ENCODE peak calls at places on chromosomes 6 and 20, in six cellular contexts. Y is K562, L is GM12891, H is GM12878, P is HepG2, O is H1. M is an unnamed sample.

GRCh38 chr6:119284861-119285521 is 64.6 kb downstream of the MAN1A1 start:
- DNase-seq in Y (peak), L (no peak), H (no peak), P (peak), O (no peak), M (no peak)

GRCh38 chr6:167764713-167765479 is 61.8 kb upstream of the AFDN start:
- DNase-seq in Y (no peak), L (no peak), H (no peak), P (peak), O (no peak), M (no peak)

GRCh38 chr6:4736371-4736873 is 39.8 kb upstream of the CDYL start:
- DNase-seq in Y (no peak), L (no peak), H (no peak), P (no peak), O (no peak), M (no peak)

GRCh38 chr6:45424628-45424955 is 46.9 kb upstream of the SUPT3H start:
- DNase-seq in Y (no peak), L (no peak), H (no peak), P (no peak), O (no peak), M (no peak)

GRCh38 chr6:167073679-167074274 is 49.1 kb upstream of the CCR6 start:
- DNase-seq in Y (no peak), L (no peak), H (no peak), P (no peak), O (no peak), M (no peak)

GRCh38 chr20:4870906-4871305 is 130.4 kb downstream of the SLC23A2 start:
- DNase-seq in Y (no peak), L (no peak), H (no peak), P (no peak), O (no peak), M (no peak)

GRCh38 chr6:110562316-110562915 is 86.0 kb upstream of the SLC22A16 start:
- DNase-seq in Y (no peak), L (no peak), H (no peak), P (no peak), O (no peak), M (no peak)

GRCh38 chr20:45269056-45269455 is 14.7 kb upstream of the SLPI start:
- DNase-seq in Y (no peak), L (no peak), H (no peak), P (no peak), O (no peak), M (no peak)

GRCh38 chr6:50602191-50602810 is 111.0 kb upstream of the TFAP2D start:
- DNase-seq in Y (peak), L (no peak), H (no peak), P (peak), O (no peak), M (no peak)

GRCh38 chr6:100633096-100633766 is 168.5 kb upstream of the SIM1 start:
- DNase-seq in Y (no peak), L (no peak), H (no peak), P (peak), O (no peak), M (no peak)

GRCh38 chr6:36389353-36389752 is 1.9 kb upstream of the ETV7 start:
- DNase-seq in Y (no peak), L (no peak), H (no peak), P (no peak), O (no peak), M (no peak)

GRCh38 chr6:112235956-112236355 is 18.4 kb downstream of the LAMA4 start:
- DNase-seq in Y (no peak), L (no peak), H (no peak), P (no peak), O (no peak), M (no peak)

GRCh38 chr6:142518126-142518525 is 216.3 kb downstream of the ADGRG6 start:
- DNase-seq in Y (no peak), L (no peak), H (no peak), P (no peak), O (no peak), M (no peak)

GRCh38 chr6:13375360-13375878 is 47.1 kb upstream of the TBC1D7 start:
- DNase-seq in Y (no peak), L (peak), H (peak), P (no peak), O (no peak), M (peak)

GRCh38 chr6:129697788-129698187 is 12.2 kb downstream of the ARHGAP18 start:
- DNase-seq in Y (no peak), L (no peak), H (no peak), P (no peak), O (no peak), M (no peak)

GRCh38 chr20:44271915-44272663 is 25.0 kb downstream of the GDAP1L1 start:
- DNase-seq in Y (peak), L (no peak), H (no peak), P (no peak), O (peak), M (no peak)

GRCh38 chr20:17660667-17661066 is 21.4 kb downstream of the RRBP1 start:
- DNase-seq in Y (no peak), L (no peak), H (no peak), P (no peak), O (no peak), M (no peak)

GRCh38 chr20:6765469-6766058 is 1.9 kb upstream of the BMP2 start:
- DNase-seq in Y (peak), L (no peak), H (no peak), P (peak), O (no peak), M (no peak)

GRCh38 chr6:159002432-159003160 is 2.6 kb upstream of the RSPH3 start:
- DNase-seq in Y (no peak), L (no peak), H (no peak), P (no peak), O (no peak), M (no peak)

GRCh38 chr20:25024171-25024570 is 31.6 kb upstream of the APMAP start:
- DNase-seq in Y (no peak), L (no peak), H (no peak), P (no peak), O (no peak), M (no peak)

GRCh38 chr20:32159766-32160221 is 47.7 kb downstream of the PLAGL2 start:
- DNase-seq in Y (peak), L (no peak), H (no peak), P (no peak), O (no peak), M (no peak)

GRCh38 chr6:129402244-129402643 is 307.7 kb downstream of the ARHGAP18 start:
- DNase-seq in Y (no peak), L (no peak), H (no peak), P (no peak), O (no peak), M (no peak)

GRCh38 chr20:5663396-5663795 is 86.8 kb upstream of the SHLD1 start:
- DNase-seq in Y (no peak), L (no peak), H (no peak), P (peak), O (no peak), M (no peak)

GRCh38 chr20:44746367-44747165 is 901 bp downstream of the KCNK15 start:
- DNase-seq in Y (no peak), L (no peak), H (no peak), P (no peak), O (no peak), M (no peak)

GRCh38 chr6:491233-491632 is 99.7 kb downstream of the IRF4 start:
- DNase-seq in Y (no peak), L (no peak), H (no peak), P (no peak), O (no peak), M (no peak)

GRCh38 chr6:122364084-122364483 is 35.4 kb upstream of the HSF2 start:
- DNase-seq in Y (no peak), L (no peak), H (no peak), P (no peak), O (no peak), M (no peak)

GRCh38 chr6:45305546-45305945 is 22.6 kb upstream of the RUNX2 start:
- DNase-seq in Y (no peak), L (no peak), H (no peak), P (no peak), O (no peak), M (no peak)

GRCh38 chr6:149457316-149457884 is 27.4 kb downstream of the ZC3H12D start:
- DNase-seq in Y (no peak), L (no peak), H (no peak), P (no peak), O (no peak), M (no peak)

GRCh38 chr20:17987988-17988387 is 19.2 kb downstream of the MGME1 start:
- DNase-seq in Y (no peak), L (no peak), H (no peak), P (no peak), O (no peak), M (no peak)

GRCh38 chr6:27295301-27296079 is 16.6 kb downstream of the POM121L2 start:
- DNase-seq in Y (peak), L (no peak), H (no peak), P (peak), O (no peak), M (no peak)

GRCh38 chr6:98877250-98877649 is 42.9 kb downstream of the POU3F2 start:
- DNase-seq in Y (no peak), L (no peak), H (no peak), P (no peak), O (no peak), M (no peak)

GRCh38 chr6:146305098-146305497 is 238.5 kb upstream of the RAB32 start:
- DNase-seq in Y (no peak), L (no peak), H (no peak), P (no peak), O (no peak), M (no peak)

DNA sequence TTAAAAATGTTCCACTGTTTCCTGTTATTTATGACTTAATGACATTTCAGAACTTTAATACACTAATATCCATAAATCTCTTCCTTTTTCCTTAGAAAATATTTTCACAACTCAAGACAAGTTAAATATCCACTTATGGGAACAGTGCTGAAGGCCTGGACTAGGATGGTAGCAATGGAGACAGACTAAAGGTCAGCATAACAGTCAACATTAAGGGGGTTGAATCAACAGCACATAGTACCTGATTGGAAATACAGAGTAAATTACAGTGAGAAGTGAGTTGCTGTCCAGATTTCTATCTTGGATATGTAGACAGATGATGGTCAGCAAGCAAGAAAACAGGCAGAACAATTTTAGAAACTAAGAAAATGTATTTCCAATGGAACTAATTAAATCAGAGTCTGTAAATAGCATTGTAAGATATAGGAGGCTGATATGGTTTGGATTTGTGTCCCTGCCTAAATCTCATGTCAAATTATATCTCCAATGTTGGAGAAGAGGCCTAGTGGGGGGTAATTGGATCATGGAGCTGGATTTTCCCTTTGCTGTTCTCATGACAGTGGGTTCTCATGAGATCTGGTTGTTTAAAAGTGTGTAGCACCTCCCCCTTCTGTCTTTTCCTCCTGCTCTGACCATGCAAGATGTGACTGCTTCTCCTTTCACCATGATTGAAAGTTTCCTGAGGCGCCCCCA is 682.7 kb downstream of the MAFB start:
- DNase-seq in Y (no peak), L (no peak), H (no peak), P (no peak), O (no peak), M (no peak)
- TF ChIP-seq POLR2A in Y (no peak), L (no peak), H (no peak), P (no peak), O (no peak), M (no peak)

DNA sequence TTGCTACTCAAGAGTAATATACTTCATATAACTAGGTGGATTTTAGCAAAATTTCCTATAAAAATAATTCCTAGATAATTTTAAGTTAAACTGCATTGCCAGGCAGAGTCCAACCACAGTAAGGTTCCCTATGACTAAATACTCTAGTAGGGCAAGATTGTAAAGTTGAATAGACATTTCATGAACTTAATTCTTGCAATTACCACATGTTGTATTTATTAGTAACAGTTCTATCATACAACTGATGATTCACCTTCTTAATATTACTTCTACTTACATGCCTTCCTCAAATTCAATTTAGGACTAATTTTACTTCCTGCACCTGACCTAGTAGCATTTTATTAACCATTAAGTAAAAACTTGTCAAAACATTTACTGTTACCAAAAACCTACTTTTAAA is 266.7 kb upstream of the THEMIS start:
- DNase-seq in Y (no peak), L (no peak), H (no peak), P (no peak), O (no peak), M (no peak)
- TF ChIP-seq POLR2AphosphoS5 in Y (no peak), L (no peak), H (no peak), P (no peak), O (no peak), M (no peak)

GRCh38 chr6:68689910-68690309 is 54.8 kb downstream of the ADGRB3 start:
- DNase-seq in Y (no peak), L (no peak), H (no peak), P (no peak), O (no peak), M (no peak)
- TF ChIP-seq TAF1 in Y (no peak), L (no peak), H (no peak), P (no peak), O (no peak), M (no peak)

GRCh38 chr6:35259946-35260626 is 551 bp downstream of the ZNF76 start:
- DNase-seq in Y (peak), L (peak), H (peak), P (peak), O (peak), M (peak)

GRCh38 chr6:35260642-35261570 is 1.4 kb downstream of the ZNF76 start:
- DNase-seq in Y (no peak), L (no peak), H (no peak), P (no peak), O (no peak), M (no peak)

GRCh38 chr6:35258858-35259193 is 709 bp upstream of the ZNF76 start:
- DNase-seq in Y (peak), L (no peak), H (no peak), P (peak), O (no peak), M (no peak)

GRCh38 chr6:35258336-35258735 is 1.2 kb upstream of the ZNF76 start:
- DNase-seq in Y (no peak), L (no peak), H (no peak), P (no peak), O (no peak), M (no peak)

GRCh38 chr6:35259194-35259945 is at the start of gene ZNF76:
- DNase-seq in Y (peak), L (peak), H (peak), P (peak), O (peak), M (peak)
- TF ChIP-seq POLR2A in Y (peak), L (peak), H (peak), P (no peak), O (peak), M (peak)

GRCh38 chr6:52261229-52261628 is 16.9 kb upstream of the IL17F start:
- DNase-seq in Y (no peak), L (no peak), H (no peak), P (no peak), O (no peak), M (no peak)
- TF ChIP-seq POLR2AphosphoS5 in Y (no peak), L (no peak), H (no peak), P (no peak), O (no peak), M (no peak)

DNA sequence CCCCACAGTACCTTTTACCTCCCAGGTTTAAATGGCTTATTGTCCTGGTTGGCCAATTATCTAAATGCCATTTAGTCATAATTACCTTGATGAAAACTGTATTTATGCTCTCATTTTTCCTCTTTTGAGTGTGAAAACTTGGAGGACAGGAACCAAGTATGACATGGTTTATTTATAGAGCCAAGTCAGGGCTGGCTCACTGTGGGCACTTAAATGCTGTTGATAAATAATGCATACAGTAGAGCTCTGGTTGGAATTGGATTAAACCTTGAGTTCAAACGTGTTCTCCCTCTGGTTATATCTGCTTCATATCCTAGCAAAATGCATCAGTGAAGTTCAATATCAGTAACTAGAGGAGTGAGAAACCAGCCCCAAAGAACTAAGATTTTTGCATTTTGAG is 255.6 kb downstream of the BTBD3 start:
- DNase-seq in Y (no peak), L (no peak), H (no peak), P (no peak), O (no peak), M (no peak)
- TF ChIP-seq TAF1 in Y (no peak), L (no peak), H (no peak), P (no peak), O (no peak), M (no peak)

M was measured in GM12892.